ENCODE peak calls at places on chromosomes 13 and 19, in seven cellular contexts. P is CD8-positive, alpha-beta memory T cell; I is ascending aorta; F is adrenal gland; N is A549; V is neural progenitor cell; E is right lobe of liver. Y is an unnamed sample.

GRCh38 chr19:42251572-42251990 is 3.3 kb downstream of the ERF start:
- DNase-seq in P (no peak), I (no peak), F (peak; percentile 26), N (peak; percentile 50), V (no peak), E (no peak), Y (no peak)

GRCh38 chr19:30353394-30353793 is 18.8 kb upstream of the ZNF536 start:
- DNase-seq in P (no peak), I (no peak), F (no peak), N (no peak), V (no peak), E (no peak), Y (no peak)

GRCh38 chr13:79810671-79811070 is 329.7 kb downstream of the NDFIP2 start:
- DNase-seq in P (no peak), I (no peak), F (no peak), N (peak; percentile 27), V (peak; percentile 29), E (no peak), Y (no peak)

GRCh38 chr13:110624766-110625756 is 9.7 kb downstream of the NAXD start:
- DNase-seq in P (no peak), I (no peak), F (no peak), N (no peak), V (peak; percentile 81), E (no peak), Y (no peak)

GRCh38 chr13:104143760-104144406 is 1077.7 kb upstream of the SLC10A2 start:
- DNase-seq in P (no peak), I (no peak), F (no peak), N (no peak), V (peak; percentile 56), E (no peak), Y (no peak)

GRCh38 chr13:34886476-34886875 is 55.6 kb upstream of the NBEA start:
- DNase-seq in P (no peak), I (no peak), F (no peak), N (no peak), V (no peak), E (no peak), Y (no peak)

GRCh38 chr19:7619671-7620441 is 9.5 kb downstream of the XAB2 start:
- DNase-seq in P (no peak), I (no peak), F (no peak), N (no peak), V (no peak), E (no peak), Y (peak; percentile 66)

GRCh38 chr13:58324130-58324529 is 692.6 kb downstream of the PCDH17 start:
- DNase-seq in P (no peak), I (no peak), F (no peak), N (no peak), V (no peak), E (no peak), Y (no peak)

GRCh38 chr19:56896041-56896440 is 55.5 kb upstream of the PEG3 start:
- DNase-seq in P (no peak), I (no peak), F (no peak), N (no peak), V (no peak), E (no peak), Y (no peak)

GRCh38 chr19:41940443-41941409 is 12.5 kb upstream of the ERFL start:
- DNase-seq in P (no peak), I (no peak), F (no peak), N (no peak), V (no peak), E (no peak), Y (no peak)

GRCh38 chr13:48833412-48833811 is 142.3 kb upstream of the FNDC3A start:
- DNase-seq in P (no peak), I (no peak), F (no peak), N (no peak), V (no peak), E (no peak), Y (no peak)

GRCh38 chr13:40818926-40819325 is 29.5 kb downstream of the SLC25A15 start:
- DNase-seq in P (no peak), I (no peak), F (no peak), N (no peak), V (no peak), E (no peak), Y (no peak)

GRCh38 chr19:58519087-58519354 is 589 bp downstream of the ZBTB45 start:
- DNase-seq in P (peak; percentile 23), I (peak; percentile 78), F (peak; percentile 73), N (peak; percentile 85), V (peak; percentile 89), E (peak; percentile 69), Y (peak; percentile 69)

GRCh38 chr19:29678484-29679106 is 13.3 kb downstream of the PLEKHF1 start:
- DNase-seq in P (no peak), I (no peak), F (no peak), N (no peak), V (no peak), E (peak; percentile 94), Y (peak; percentile 40)

GRCh38 chr13:30743319-30744055 is 8.1 kb downstream of the ALOX5AP start:
- DNase-seq in P (no peak), I (peak; percentile 83), F (peak; percentile 47), N (peak; percentile 89), V (no peak), E (no peak), Y (peak; percentile 12)

GRCh38 chr13:80180745-80181144 is 160.2 kb downstream of the SPRY2 start:
- DNase-seq in P (no peak), I (no peak), F (no peak), N (no peak), V (no peak), E (no peak), Y (no peak)

GRCh38 chr19:1122972-1123363 is 19.2 kb downstream of the GPX4 start:
- DNase-seq in P (no peak), I (no peak), F (peak; percentile 79), N (peak; percentile 84), V (peak; percentile 87), E (no peak), Y (peak; percentile 49)

GRCh38 chr19:55383279-55383788 is 758 bp downstream of the TMEM238 start:
- DNase-seq in P (no peak), I (no peak), F (no peak), N (no peak), V (no peak), E (no peak), Y (peak; percentile 29)
- H3K4me1 ChIP-seq in P (peaks cover 38% of the 10 kb centered on the region), I (peaks cover 33% of the 10 kb centered on the region), F (peaks cover 32% of the 10 kb centered on the region), N (peaks cover 40% of the 10 kb centered on the region), V (peaks cover 38% of the 10 kb centered on the region), E (no peaks in the 10 kb centered on the region), Y (peaks cover 46% of the 10 kb centered on the region)

GRCh38 chr13:44573790-44574465 is 2.2 kb downstream of the TSC22D1 start:
- DNase-seq in P (no peak), I (no peak), F (no peak), N (peak; percentile 55), V (peak; percentile 60), E (no peak), Y (peak; percentile 22)
- H3K4me1 ChIP-seq in P (peaks cover 43% of the 10 kb centered on the region), I (peaks cover 19% of the 10 kb centered on the region), F (peaks cover 47% of the 10 kb centered on the region), N (peaks cover 51% of the 10 kb centered on the region), V (peaks cover 48% of the 10 kb centered on the region), E (no peaks in the 10 kb centered on the region), Y (peaks cover 47% of the 10 kb centered on the region)

DNA sequence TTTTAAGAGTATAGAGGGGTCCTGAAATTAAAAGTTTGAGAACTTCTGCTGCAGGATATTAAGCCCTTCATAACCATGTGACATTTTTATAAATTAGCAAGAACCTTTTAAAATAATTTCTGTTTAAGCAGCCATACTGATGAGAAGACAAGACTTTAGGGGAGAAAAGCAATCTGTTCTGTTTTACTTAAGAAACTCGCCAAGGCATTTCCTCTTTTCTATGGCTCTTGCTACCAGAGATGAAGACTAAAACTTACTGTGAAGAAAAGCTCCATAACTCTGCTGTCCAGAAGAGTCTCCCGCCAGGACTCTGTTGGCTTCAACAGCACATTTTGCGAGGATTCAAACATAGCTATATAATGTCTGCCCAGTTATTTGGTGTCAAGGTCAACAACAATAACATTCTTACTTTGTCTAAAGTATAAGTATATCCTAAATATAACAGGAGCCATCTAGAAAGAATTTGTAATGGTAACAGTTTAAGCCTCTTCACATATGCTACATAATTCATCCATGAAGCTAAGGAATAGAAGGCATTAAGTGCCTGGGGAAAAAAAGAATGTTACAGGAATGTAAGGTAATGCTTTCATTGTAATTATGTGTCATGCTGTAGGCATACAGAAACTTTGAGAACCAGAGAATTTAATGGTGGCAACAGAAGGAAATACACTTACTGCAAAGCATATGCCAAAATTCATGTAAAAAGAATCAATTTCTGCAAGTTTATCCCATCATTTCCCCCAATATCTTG is 53.2 kb upstream of the EEF1AKMT1 start:
- DNase-seq in P (no peak), I (no peak), F (no peak), N (no peak), V (no peak), E (no peak), Y (no peak)
- H3K4me1 ChIP-seq in P (no peaks in the 10 kb centered on the region), I (peaks cover 16% of the 10 kb centered on the region), F (no peaks in the 10 kb centered on the region), N (peaks cover 3% of the 10 kb centered on the region), V (no peaks in the 10 kb centered on the region), E (no peaks in the 10 kb centered on the region), Y (no peaks in the 10 kb centered on the region)

DNA sequence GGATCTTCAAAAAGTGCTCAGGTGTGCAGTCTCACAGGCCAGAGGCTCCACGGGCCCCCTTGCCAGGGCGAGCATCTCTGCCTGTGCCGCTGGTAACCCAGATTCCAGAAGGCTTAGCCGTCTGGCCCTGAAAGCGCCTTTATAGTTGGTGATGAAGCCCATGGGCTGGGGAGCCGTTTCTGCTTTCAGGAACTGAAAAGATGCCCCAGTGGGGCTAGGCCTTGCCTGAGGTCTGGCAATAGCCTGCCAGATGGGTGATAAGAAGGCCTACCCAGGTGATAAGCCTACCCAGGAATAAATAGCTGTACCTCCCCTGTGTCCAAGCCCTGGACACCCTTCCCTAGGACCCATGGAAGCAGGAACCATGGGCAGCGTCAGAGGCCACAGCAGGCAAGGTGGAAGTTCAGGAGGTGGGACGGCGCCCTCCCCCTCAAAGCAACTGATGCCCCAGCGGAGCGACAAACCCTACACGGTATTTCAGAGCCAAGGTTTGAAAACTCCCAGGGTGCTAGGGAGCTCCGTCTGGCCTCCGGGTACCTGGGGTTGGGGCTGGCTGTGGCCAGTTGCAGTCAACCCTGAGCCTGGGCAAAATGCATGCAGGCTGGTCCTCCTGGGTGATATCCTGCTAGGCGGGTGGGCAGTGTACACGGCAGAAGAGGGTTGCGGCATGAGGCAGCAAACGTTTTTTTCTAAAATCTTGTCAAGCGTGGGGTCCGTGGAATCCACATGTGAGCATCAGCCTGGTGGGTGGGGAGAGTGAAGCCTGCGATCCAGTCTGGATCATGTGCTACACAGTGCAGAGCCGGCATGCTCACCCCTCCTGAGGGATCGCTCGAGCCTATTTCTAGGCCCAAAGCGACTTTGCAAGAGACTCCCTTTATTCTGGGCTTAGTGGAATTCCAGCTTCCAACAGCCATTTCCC is 45.3 kb downstream of the ACTN4 start:
- DNase-seq in P (no peak), I (no peak), F (no peak), N (no peak), V (peak; percentile 22), E (no peak), Y (no peak)
- H3K4me1 ChIP-seq in P (peaks cover 49% of the 10 kb centered on the region), I (peaks cover 85% of the 10 kb centered on the region), F (peaks cover 84% of the 10 kb centered on the region), N (peaks cover 100% of the 10 kb centered on the region), V (peaks cover 31% of the 10 kb centered on the region), E (no peaks in the 10 kb centered on the region), Y (peaks cover 91% of the 10 kb centered on the region)

GRCh38 chr19:18841400-18841799 is 9.6 kb downstream of the UPF1 start:
- DNase-seq in P (no peak), I (no peak), F (no peak), N (no peak), V (no peak), E (no peak), Y (no peak)
- H3K4me1 ChIP-seq in P (peaks cover 85% of the 10 kb centered on the region), I (peaks cover 26% of the 10 kb centered on the region), F (peaks cover 67% of the 10 kb centered on the region), N (no peaks in the 10 kb centered on the region), V (peaks cover 16% of the 10 kb centered on the region), E (no peaks in the 10 kb centered on the region), Y (peaks cover 94% of the 10 kb centered on the region)

Y was measured in body of pancreas.